ENCODE peak calls at places on chromosomes 4 and X, in five cellular contexts. Y is OCI-LY7; U is fibroblast of lung; O is effector memory CD4-positive, alpha-beta T cell; Z is substantia nigra. S is an unnamed sample.

GRCh38 chrX:133781174-133781573 is 204.2 kb downstream of the GPC3 start:
- DNase-seq in Y (no peak), U (no peak), O (no peak), Z (no peak), S (no peak)

GRCh38 chr4:167885872-167886271 is 206.5 kb upstream of the ANXA10 start:
- DNase-seq in Y (no peak), U (peak), O (no peak), Z (no peak), S (no peak)

GRCh38 chrX:56793533-56794320 is 64.7 kb downstream of the NBDY start:
- DNase-seq in Y (no peak), U (no peak), O (no peak), Z (peak), S (no peak)

GRCh38 chrX:66110112-66110511 is 53.9 kb upstream of the HEPH start:
- DNase-seq in Y (peak), U (peak), O (no peak), Z (no peak), S (no peak)

GRCh38 chr4:6419452-6420028 is 52.9 kb downstream of the PPP2R2C start:
- DNase-seq in Y (no peak), U (no peak), O (no peak), Z (no peak), S (no peak)

GRCh38 chr4:85929926-85930325 is 429.9 kb downstream of the MAPK10 start:
- DNase-seq in Y (no peak), U (no peak), O (no peak), Z (no peak), S (no peak)

GRCh38 chr4:153573881-153574807 is 108.0 kb downstream of the TMEM131L start:
- DNase-seq in Y (peak), U (peak), O (peak), Z (peak), S (peak)

GRCh38 chr4:73853246-73853704 is at the start of gene PF4V1:
- DNase-seq in Y (no peak), U (no peak), O (no peak), Z (no peak), S (no peak)

GRCh38 chr4:6095023-6095817 is 77.0 kb upstream of the C4orf50 start:
- DNase-seq in Y (no peak), U (no peak), O (no peak), Z (no peak), S (no peak)

GRCh38 chrX:49754238-49754857 is 58.6 kb upstream of the PAGE1 start:
- DNase-seq in Y (peak), U (peak), O (peak), Z (peak), S (peak)

GRCh38 chr4:36255575-36255974 is 11.3 kb upstream of the ARAP2 start:
- DNase-seq in Y (peak), U (no peak), O (peak), Z (no peak), S (no peak)

GRCh38 chrX:105126201-105126600 is 94.3 kb downstream of the TEX13A start:
- DNase-seq in Y (no peak), U (no peak), O (no peak), Z (no peak), S (no peak)

GRCh38 chrX:110215411-110215810 is 102.5 kb downstream of the AMMECR1 start:
- DNase-seq in Y (no peak), U (no peak), O (no peak), Z (no peak), S (no peak)

GRCh38 chrX:16807976-16808542 is 21.8 kb downstream of the TXLNG start:
- DNase-seq in Y (no peak), U (peak), O (no peak), Z (no peak), S (no peak)

GRCh38 chr4:101527186-101527585 is 179.9 kb upstream of the PPP3CA start:
- DNase-seq in Y (no peak), U (no peak), O (peak), Z (no peak), S (no peak)

GRCh38 chrX:83022020-83022419 is 486.1 kb upstream of the POU3F4 start:
- DNase-seq in Y (no peak), U (peak), O (no peak), Z (no peak), S (no peak)

GRCh38 chrX:122238801-122239200 is 945.3 kb upstream of the GRIA3 start:
- DNase-seq in Y (no peak), U (no peak), O (no peak), Z (no peak), S (no peak)

GRCh38 chr4:113613503-113613902 is 148.0 kb downstream of the CAMK2D start:
- DNase-seq in Y (no peak), U (no peak), O (no peak), Z (no peak), S (no peak)

GRCh38 chrX:119503484-119503861 is 35.2 kb downstream of the SLC25A5 start:
- DNase-seq in Y (no peak), U (peak), O (no peak), Z (no peak), S (no peak)

GRCh38 chr4:88597970-88598369 is 5.7 kb downstream of the HERC3 start:
- DNase-seq in Y (no peak), U (no peak), O (no peak), Z (no peak), S (no peak)

GRCh38 chrX:69163936-69164741 is 1.1 kb downstream of the PJA1 start:
- DNase-seq in Y (peak), U (no peak), O (peak), Z (no peak), S (no peak)

GRCh38 chr4:77921701-77922100 is 59.1 kb downstream of the MRPL1 start:
- DNase-seq in Y (no peak), U (peak), O (no peak), Z (no peak), S (peak)

GRCh38 chrX:13109811-13110210 is 65.4 kb upstream of the FAM9C start:
- DNase-seq in Y (no peak), U (peak), O (no peak), Z (no peak), S (no peak)

GRCh38 chrX:124212622-124213021 is 119.8 kb upstream of the TEX13D start:
- DNase-seq in Y (peak), U (no peak), O (peak), Z (no peak), S (no peak)

GRCh38 chr4:110631582-110632505 is 9.0 kb upstream of the PITX2 start:
- DNase-seq in Y (peak), U (peak), O (no peak), Z (peak), S (no peak)

GRCh38 chr4:88008624-88009235 is 1.3 kb downstream of the PKD2 start:
- DNase-seq in Y (no peak), U (peak), O (no peak), Z (no peak), S (no peak)

GRCh38 chr4:148540622-148541326 is 98.6 kb upstream of the NR3C2 start:
- DNase-seq in Y (no peak), U (no peak), O (no peak), Z (no peak), S (no peak)

GRCh38 chr4:9847971-9848764 is 66.7 kb downstream of the DRD5 start:
- DNase-seq in Y (no peak), U (no peak), O (no peak), Z (no peak), S (no peak)

GRCh38 chr4:25448379-25449109 is 71.5 kb downstream of the ANAPC4 start:
- DNase-seq in Y (no peak), U (no peak), O (no peak), Z (no peak), S (peak)

GRCh38 chr4:94459462-94460161 is 7.9 kb downstream of the PDLIM5 start:
- DNase-seq in Y (no peak), U (no peak), O (no peak), Z (no peak), S (no peak)

GRCh38 chr4:72112514-72113156 is 80.8 kb downstream of the NPFFR2 start:
- DNase-seq in Y (no peak), U (peak), O (no peak), Z (no peak), S (no peak)

DNA sequence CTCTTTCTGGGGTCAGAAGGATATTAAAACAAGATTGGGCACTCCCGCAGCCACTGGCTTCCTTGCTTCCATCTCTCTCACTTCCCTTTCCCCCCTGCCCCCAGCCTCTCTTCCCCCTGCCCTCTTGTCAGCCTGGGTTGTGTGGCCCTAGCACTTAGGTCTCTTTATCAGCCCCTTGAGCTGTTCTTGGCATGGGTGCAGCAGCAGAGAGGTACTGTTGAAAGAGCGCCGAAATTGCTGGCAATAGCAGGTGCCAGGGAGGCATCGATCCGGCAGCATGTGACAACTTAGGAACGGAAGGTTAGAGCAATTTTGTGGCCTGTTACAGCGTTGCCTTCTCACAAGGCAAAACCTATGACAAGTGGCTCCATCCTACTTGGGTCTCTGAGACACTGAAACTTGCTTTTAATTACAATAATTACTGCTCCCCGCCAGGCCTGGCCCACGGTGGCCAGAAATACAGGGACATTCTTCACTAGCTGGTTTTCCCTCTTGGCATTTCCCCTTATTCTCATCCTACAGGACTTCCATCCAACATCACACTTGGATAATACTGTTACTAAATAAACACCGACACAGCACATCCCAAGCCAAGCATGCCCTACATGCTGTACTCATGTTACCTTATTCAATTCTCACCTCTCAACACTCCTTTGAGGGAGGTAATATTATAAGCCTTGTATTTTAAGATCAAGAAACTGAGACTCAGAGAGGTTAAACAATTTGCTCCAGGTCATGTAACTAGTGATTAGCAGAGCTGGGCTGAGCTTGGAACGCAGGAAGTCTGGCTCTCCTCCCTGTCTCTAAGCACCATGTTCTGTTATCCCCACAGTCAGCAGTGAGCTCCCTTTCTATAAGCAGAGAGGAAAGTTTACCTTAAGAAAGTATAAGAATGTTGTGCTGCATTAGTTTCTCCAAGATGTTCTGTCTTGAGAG is 333.4 kb upstream of the IGFBP7 start:
- DNase-seq in Y (no peak), U (no peak), O (no peak), Z (no peak), S (no peak)
- H3K27ac ChIP-seq in Y (no peak), U (no peak), O (no peak), Z (no peak), S (no peak)

DNA sequence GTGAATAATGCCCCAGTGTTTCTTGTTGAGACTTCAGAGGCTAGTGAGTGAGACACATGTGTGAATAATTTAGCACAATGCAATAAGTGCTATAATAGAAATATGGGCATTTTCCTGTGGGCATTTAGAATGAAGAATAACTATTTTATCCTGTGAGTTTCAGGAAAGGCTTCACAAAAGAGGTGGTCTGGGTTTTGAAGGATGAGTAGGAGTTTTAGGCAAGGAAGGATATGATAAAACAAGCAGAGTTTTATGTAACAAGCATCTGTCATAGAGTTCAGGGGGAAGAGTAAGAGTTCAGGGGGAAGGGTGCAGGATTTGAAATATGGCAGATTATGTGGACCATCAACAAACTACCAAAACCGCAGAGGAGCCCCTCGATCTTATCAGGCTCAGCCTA is 529.2 kb downstream of the INPP4B start:
- DNase-seq in Y (no peak), U (no peak), O (no peak), Z (no peak), S (no peak)
- H3K27ac ChIP-seq in Y (no peak), U (no peak), O (no peak), Z (no peak), S (no peak)

GRCh38 chr4:184668096-184668495 is 18.6 kb downstream of the PRIMPOL start:
- DNase-seq in Y (no peak), U (no peak), O (no peak), Z (no peak), S (no peak)
- H3K27ac ChIP-seq in Y (no peak), U (no peak), O (no peak), Z (no peak), S (no peak)

GRCh38 chr4:30722916-30723270 is 2.7 kb downstream of the PCDH7 start:
- DNase-seq in Y (no peak), U (peak), O (no peak), Z (no peak), S (no peak)

GRCh38 chr4:30721353-30722091 is 1.4 kb downstream of the PCDH7 start:
- DNase-seq in Y (no peak), U (peak), O (no peak), Z (peak), S (no peak)

GRCh38 chr4:30720656-30721352 is 635 bp downstream of the PCDH7 start:
- DNase-seq in Y (no peak), U (peak), O (no peak), Z (peak), S (no peak)

GRCh38 chr4:30724217-30724616 is 4.0 kb downstream of the PCDH7 start:
- DNase-seq in Y (no peak), U (peak), O (no peak), Z (peak), S (no peak)

GRCh38 chr4:30722092-30722915 is 2.1 kb downstream of the PCDH7 start:
- DNase-seq in Y (no peak), U (peak), O (no peak), Z (no peak), S (no peak)
- H3K27ac ChIP-seq in Y (no peak), U (no peak), O (no peak), Z (no peak), S (no peak)

GRCh38 chr4:98745372-98745771 is 87.0 kb upstream of the TSPAN5 start:
- DNase-seq in Y (peak), U (peak), O (no peak), Z (no peak), S (no peak)
- H3K27ac ChIP-seq in Y (no peak), U (no peak), O (no peak), Z (no peak), S (no peak)

DNA sequence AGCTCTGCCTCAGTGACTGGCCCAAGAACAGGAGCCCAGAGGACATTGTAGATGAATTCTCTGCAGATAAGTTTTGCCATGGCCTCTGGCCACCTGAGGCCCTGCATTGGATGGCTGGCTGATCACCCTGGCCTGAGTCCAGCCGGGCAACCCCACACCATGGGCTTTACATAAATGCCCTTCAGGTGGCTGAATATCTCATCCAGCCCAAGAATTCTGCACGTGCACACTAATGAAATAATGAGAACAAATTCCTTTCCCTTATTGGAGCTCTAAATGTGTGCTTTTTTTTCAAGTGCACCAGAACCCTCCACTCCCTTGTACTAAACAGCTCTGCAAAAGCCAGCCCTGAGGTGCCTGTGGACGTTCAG is 65.7 kb downstream of the IRF2 start:
- DNase-seq in Y (no peak), U (no peak), O (no peak), Z (no peak), S (no peak)
- H3K27ac ChIP-seq in Y (no peak), U (no peak), O (no peak), Z (no peak), S (no peak)

DNA sequence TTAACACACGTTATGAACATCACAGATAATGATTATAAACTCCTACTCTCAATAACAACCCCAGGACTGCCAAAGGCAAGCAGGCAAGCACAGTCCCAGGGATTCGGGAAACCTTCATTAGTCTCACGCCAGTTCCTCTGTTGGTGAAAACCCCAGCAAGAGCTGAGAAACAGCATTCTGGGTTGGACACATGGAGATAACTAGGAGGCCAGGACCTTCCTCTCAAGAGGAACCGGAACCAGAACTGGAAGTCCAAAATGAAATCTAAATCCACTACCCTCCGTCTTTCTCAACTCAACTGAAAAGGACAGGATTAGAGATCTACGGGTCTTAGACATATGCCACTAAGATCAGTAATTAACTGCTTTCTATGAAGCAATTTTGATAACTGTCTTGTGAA is 3.8 kb downstream of the VEGFC start:
- DNase-seq in Y (no peak), U (no peak), O (no peak), Z (no peak), S (no peak)
- H3K27ac ChIP-seq in Y (no peak), U (peak), O (no peak), Z (no peak), S (no peak)

GRCh38 chr4:159103406-159104131 is 690 bp downstream of the RAPGEF2 start:
- DNase-seq in Y (peak), U (peak), O (peak), Z (peak), S (no peak)

GRCh38 chr4:159102623-159103405 is at the start of gene RAPGEF2:
- DNase-seq in Y (peak), U (peak), O (peak), Z (peak), S (no peak)

GRCh38 chr4:159098482-159099127 is 4.3 kb upstream of the RAPGEF2 start:
- DNase-seq in Y (no peak), U (no peak), O (no peak), Z (no peak), S (no peak)

GRCh38 chr4:159105063-159105414 is 2.2 kb downstream of the RAPGEF2 start:
- DNase-seq in Y (no peak), U (peak), O (no peak), Z (no peak), S (no peak)

GRCh38 chr4:159101983-159102622 is 776 bp upstream of the RAPGEF2 start:
- DNase-seq in Y (no peak), U (no peak), O (no peak), Z (no peak), S (no peak)
- H3K27ac ChIP-seq in Y (no peak), U (no peak), O (peak), Z (peak), S (no peak)